ENCODE peak calls at places on chromosome 1, in four cellular contexts. B, C, M and O are unnamed samples. For H3K9me3, the result is how much of the 10 kb centered on the place peaks cover.

GRCh38 chr1:94305704-94306103 is 68.3 kb upstream of the ARHGAP29 start:
- DNase-seq in C (no peak), B (no peak), M (no peak), O (no peak)

GRCh38 chr1:28173151-28173979 is 3.1 kb downstream of the PTAFR start:
- DNase-seq in M (no peak), B (no peak), C (peak), O (peak)

GRCh38 chr1:26684763-26685162 is 11.1 kb upstream of the ARID1A start:
- DNase-seq in B (no peak), M (no peak), C (no peak), O (no peak)

GRCh38 chr1:222009105-222009730 is 267.3 kb upstream of the DUSP10 start:
- DNase-seq in B (no peak), C (peak), M (no peak), O (no peak)

GRCh38 chr1:98086156-98086555 is 165.3 kb upstream of the DPYD start:
- DNase-seq in M (no peak), B (no peak), C (no peak), O (no peak)

GRCh38 chr1:80731241-80731894 is 1069.4 kb upstream of the ADGRL2 start:
- DNase-seq in B (no peak), M (no peak), C (no peak), O (no peak)

GRCh38 chr1:239858058-239858457 is 233.6 kb upstream of the FMN2 start:
- DNase-seq in M (no peak), C (no peak), B (no peak), O (no peak)

GRCh38 chr1:237112663-237113062 is 70.7 kb downstream of the RYR2 start:
- DNase-seq in B (no peak), M (no peak), C (no peak), O (no peak)

GRCh38 chr1:231800071-231800470 is 173.5 kb downstream of the DISC1 start:
- DNase-seq in M (no peak), C (no peak), B (no peak), O (no peak)

GRCh38 chr1:20255666-20256065 is 35.0 kb upstream of the VWA5B1 start:
- DNase-seq in B (no peak), C (no peak), M (no peak), O (peak)

GRCh38 chr1:79259390-79260336 is 253.1 kb upstream of the ADGRL4 start:
- DNase-seq in M (no peak), B (no peak), C (peak), O (no peak)

GRCh38 chr1:206939841-206940587 is 6.3 kb downstream of the PIGR start:
- DNase-seq in B (no peak), C (no peak), M (no peak), O (no peak)

GRCh38 chr1:203378529-203379271 is 27.8 kb upstream of the FMOD start:
- DNase-seq in C (no peak), M (peak), B (no peak), O (no peak)

GRCh38 chr1:214448536-214448935 is 102.9 kb downstream of the PTPN14 start:
- DNase-seq in C (no peak), B (no peak), M (no peak), O (no peak)

GRCh38 chr1:214447557-214447871 is 103.9 kb downstream of the PTPN14 start:
- DNase-seq in M (no peak), C (no peak), B (no peak), O (no peak)

GRCh38 chr1:214445846-214446614 is 105.4 kb downstream of the PTPN14 start:
- DNase-seq in M (no peak), C (no peak), B (no peak), O (no peak)

GRCh38 chr1:214445201-214445600 is 106.2 kb downstream of the PTPN14 start:
- DNase-seq in B (no peak), M (no peak), C (no peak), O (no peak)

GRCh38 chr1:214446772-214447556 is 104.4 kb downstream of the PTPN14 start:
- DNase-seq in C (no peak), B (no peak), M (no peak), O (no peak)
- H3K4me3 ChIP-seq in C (no peak), B (no peak), M (no peak), O (no peak)

GRCh38 chr1:54361342-54361741 is 44.9 kb downstream of the SSBP3 start:
- DNase-seq in C (peak), M (peak), B (no peak), O (no peak)
- TF ChIP-seq CTCF in C (peak), M (no peak), B (no peak), O (peak)

GRCh38 chr1:111101854-111102642 is 37.8 kb downstream of the DRAM2 start:
- DNase-seq in C (no peak), B (no peak), M (no peak), O (no peak)
- H3K9me3 ChIP-seq in C (under half), B (under half), M (under half), O (under half)

GRCh38 chr1:84021822-84022221 is 22.9 kb upstream of the TTLL7 start:
- DNase-seq in C (no peak), B (no peak), M (no peak), O (no peak)

GRCh38 chr1:84031928-84032327 is 33.0 kb upstream of the TTLL7 start:
- DNase-seq in B (no peak), C (no peak), M (no peak), O (no peak)

DNA sequence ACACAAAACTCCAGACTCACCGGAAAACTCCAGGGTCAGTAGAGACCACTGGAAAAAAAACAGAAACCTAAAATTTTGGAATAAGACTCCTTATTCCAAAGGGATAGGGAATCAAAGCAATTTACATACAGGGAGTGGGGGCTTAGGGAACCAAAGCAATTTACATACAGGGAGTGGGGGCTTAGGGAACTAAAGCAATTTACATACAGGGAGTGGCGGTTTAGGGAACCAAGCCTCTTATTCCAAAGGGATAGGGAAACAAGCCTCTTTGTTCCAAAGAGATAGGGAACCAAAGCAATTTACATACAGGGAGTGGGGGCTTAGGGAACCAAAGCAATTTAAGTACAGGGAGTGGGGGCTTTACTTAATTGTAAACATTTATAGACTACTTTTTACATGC is 28.4 kb upstream of the TTLL7 start:
- DNase-seq in B (no peak), C (no peak), M (no peak), O (no peak)
- H3K4me3 ChIP-seq in B (no peak), C (no peak), M (no peak), O (no peak)

DNA sequence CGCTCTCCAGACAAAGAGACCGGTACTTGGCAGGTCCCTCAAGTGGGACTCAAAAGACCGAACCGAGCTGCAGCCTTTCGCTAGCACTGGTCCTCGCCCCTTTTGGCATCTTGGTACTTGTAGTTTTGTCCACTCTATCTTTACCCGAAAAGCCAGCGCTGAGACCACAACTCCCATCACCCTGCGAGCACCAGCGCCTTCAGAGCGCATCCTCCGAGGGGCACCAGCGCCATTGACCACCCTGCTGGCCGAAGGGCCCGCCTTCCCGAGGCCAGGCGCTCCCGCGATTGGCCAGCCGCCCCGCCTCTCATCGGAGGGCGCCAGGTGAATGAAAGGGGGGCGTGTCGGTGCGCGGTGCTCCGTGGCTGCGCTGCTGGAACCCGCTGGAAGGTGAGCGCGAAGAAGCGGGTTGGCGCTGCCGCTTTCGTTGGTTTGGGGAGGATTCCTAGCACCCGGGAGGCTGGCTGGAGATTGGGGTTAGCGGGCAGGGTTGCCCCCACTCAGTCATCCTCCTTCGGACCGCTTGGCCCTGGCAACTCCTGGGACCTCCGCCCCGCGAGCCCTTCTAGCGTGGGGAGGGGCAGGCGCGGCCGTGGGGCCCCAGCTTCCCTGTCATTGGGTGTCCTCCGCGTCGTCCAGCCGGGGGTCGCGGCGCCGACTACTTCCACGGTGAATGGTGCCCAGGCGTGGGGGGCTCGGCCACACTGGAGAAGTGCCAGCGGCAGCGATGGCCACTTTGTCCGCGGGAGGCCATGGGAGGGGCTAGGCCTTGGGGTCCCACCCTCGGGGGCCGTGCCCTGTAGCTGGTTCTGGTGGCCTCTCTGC is at the start of gene ZBTB8B:
- DNase-seq in B (peak), C (no peak), M (peak), O (peak)
- TF ChIP-seq CTCF in B (peak), C (no peak), M (no peak), O (no peak)

GRCh38 chr1:2983319-2983705 is 38.0 kb upstream of the ACTRT2 start:
- DNase-seq in M (no peak), B (no peak), C (no peak), O (no peak)
- H3K9me3 ChIP-seq in M (under half), B (under half), C (under half), O (under half)

GRCh38 chr1:21896026-21896425 is 41.1 kb downstream of the HSPG2 start:
- DNase-seq in C (no peak), M (no peak), B (no peak), O (no peak)

GRCh38 chr1:21896652-21897532 is 40.2 kb downstream of the HSPG2 start:
- DNase-seq in C (no peak), M (peak), B (peak), O (no peak)

GRCh38 chr1:21899267-21899810 is 37.8 kb downstream of the HSPG2 start:
- DNase-seq in C (no peak), M (no peak), B (no peak), O (no peak)

GRCh38 chr1:21898326-21899155 is 38.6 kb downstream of the HSPG2 start:
- DNase-seq in M (peak), C (no peak), B (no peak), O (no peak)

DNA sequence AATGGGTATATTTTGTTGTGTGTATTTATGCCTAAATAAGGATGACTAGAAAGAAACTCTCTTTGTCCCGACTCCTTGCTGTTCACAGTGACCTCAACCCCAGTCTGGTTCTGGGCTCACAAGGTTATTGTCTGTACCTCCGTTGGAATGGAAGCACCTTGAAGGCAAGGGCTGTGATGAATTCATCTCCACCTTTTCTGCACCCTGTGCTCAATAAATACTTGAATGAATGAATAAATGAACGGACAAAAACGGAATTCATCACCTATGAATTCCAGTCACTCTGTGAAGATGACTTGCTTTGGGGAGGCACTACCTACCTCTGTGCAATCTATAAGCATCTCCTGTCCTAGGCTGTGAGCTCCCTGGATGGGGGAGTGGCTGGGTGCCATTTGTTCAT is 39.3 kb downstream of the HSPG2 start:
- DNase-seq in B (no peak), C (no peak), M (no peak), O (no peak)
- H3K4me3 ChIP-seq in B (no peak), C (no peak), M (no peak), O (no peak)

GRCh38 chr1:89739013-89739843 is 81.6 kb upstream of the LRRC8D start:
- DNase-seq in B (no peak), C (no peak), M (no peak), O (no peak)

GRCh38 chr1:89739844-89740216 is 81.0 kb upstream of the LRRC8D start:
- DNase-seq in M (no peak), B (no peak), C (no peak), O (no peak)

GRCh38 chr1:89735449-89735848 is 85.4 kb upstream of the LRRC8D start:
- DNase-seq in B (no peak), M (no peak), C (no peak), O (no peak)

GRCh38 chr1:89736937-89737733 is 83.7 kb upstream of the LRRC8D start:
- DNase-seq in C (no peak), B (no peak), M (no peak), O (no peak)

DNA sequence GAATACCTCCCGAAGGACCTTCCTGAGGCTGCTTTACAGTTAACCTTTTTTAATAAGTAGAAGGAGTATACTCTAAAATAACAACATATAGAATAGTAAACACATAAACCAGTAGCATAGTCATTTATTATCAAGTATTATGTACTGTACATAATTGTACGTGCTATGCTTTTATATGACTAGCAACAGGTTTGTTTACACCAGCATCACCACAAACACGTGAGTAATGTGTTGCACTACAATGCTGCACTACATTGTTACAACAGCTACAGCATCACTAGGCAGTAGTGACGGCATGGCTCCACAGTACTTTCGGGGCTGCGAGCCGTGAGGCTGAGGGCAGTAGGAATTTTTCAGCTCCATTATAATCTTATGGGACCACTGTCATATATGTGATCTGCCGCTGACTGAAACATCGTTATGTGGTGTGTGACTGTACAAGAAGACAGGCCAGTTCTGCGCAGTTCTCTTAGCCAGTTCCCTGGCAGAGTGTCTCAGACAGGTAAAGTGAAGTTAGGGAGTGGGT is 82.8 kb upstream of the LRRC8D start:
- DNase-seq in M (no peak), C (no peak), B (no peak), O (no peak)
- TF ChIP-seq CTCF in M (no peak), C (no peak), B (no peak), O (no peak)

DNA sequence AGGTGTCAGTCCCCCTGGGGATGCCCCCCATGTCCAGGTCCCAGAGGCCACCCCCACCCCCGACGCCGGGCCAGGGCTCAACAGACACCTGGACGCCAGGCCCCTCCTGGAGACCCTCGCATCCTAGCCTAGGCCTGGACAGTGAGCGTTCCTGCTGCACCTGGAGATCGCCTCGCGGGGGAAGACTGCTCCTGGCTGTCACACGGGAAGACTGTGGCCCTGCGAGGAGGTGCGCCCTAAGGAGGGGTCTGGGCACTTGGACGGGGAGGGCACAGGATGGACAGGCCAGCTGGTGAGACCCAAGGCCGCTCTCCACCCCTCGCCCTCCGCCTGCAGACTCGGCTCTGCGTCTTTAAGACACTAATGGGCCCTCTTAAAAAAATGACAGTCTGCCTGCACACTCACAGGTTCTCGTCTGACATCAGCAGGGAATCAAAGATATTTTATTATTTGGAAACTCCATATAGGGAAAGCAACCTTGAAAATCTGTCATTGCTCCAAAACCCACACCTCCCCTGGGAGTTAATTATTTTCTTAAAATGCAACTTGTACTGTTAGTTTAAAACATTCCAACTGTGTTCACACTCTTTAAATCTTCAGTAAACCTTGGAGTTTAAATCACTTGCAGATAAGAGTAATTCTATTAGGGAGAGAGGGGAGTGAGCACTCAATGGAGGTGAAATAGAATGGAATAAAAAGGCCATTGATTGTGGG is 45.6 kb upstream of the ACTRT2 start:
- DNase-seq in C (no peak), B (no peak), M (no peak), O (no peak)
- H3K9me3 ChIP-seq in C (under half), B (under half), M (under half), O (under half)